ENCODE peak calls at places on chromosome 15, in six cellular contexts. One of them, this sample, is unnamed. For H3K4me1, the result is how much of the 10 kb centered on the place peaks cover.

GRCh38 chr15:72813345-72814004 is 29.9 kb upstream of the ADPGK start:
- DNase-seq in heart right ventricle: no peak
- DNase-seq in CD8-positive, alpha-beta T cell: no peak
- DNase-seq in foreskin keratinocyte: no peak
- DNase-seq in HCT116: no peak
- DNase-seq in tibial artery: no peak
- DNase-seq in this sample: no peak

GRCh38 chr15:100220058-100220728 is 121.6 kb downstream of the ADAMTS17 start:
- DNase-seq in heart right ventricle: no peak
- DNase-seq in CD8-positive, alpha-beta T cell: no peak
- DNase-seq in foreskin keratinocyte: no peak
- DNase-seq in HCT116: no peak
- DNase-seq in tibial artery: peak
- DNase-seq in this sample: no peak

GRCh38 chr15:78241017-78241416 is 6.7 kb upstream of the ACSBG1 start:
- DNase-seq in heart right ventricle: peak
- DNase-seq in CD8-positive, alpha-beta T cell: peak
- DNase-seq in foreskin keratinocyte: no peak
- DNase-seq in HCT116: peak
- DNase-seq in tibial artery: peak
- DNase-seq in this sample: peak

GRCh38 chr15:31383150-31383549 is 56.5 kb downstream of the KLF13 start:
- DNase-seq in heart right ventricle: no peak
- DNase-seq in CD8-positive, alpha-beta T cell: no peak
- DNase-seq in foreskin keratinocyte: no peak
- DNase-seq in HCT116: no peak
- DNase-seq in tibial artery: no peak
- DNase-seq in this sample: no peak

GRCh38 chr15:77335298-77335697 is 84.6 kb downstream of the PEAK1 start:
- DNase-seq in heart right ventricle: no peak
- DNase-seq in CD8-positive, alpha-beta T cell: no peak
- DNase-seq in foreskin keratinocyte: peak
- DNase-seq in HCT116: no peak
- DNase-seq in tibial artery: no peak
- DNase-seq in this sample: peak

GRCh38 chr15:83545803-83546534 is 98.8 kb downstream of the SH3GL3 start:
- DNase-seq in heart right ventricle: no peak
- DNase-seq in CD8-positive, alpha-beta T cell: no peak
- DNase-seq in foreskin keratinocyte: no peak
- DNase-seq in HCT116: no peak
- DNase-seq in tibial artery: no peak
- DNase-seq in this sample: no peak

GRCh38 chr15:92714457-92715401 is 59.2 kb upstream of the FAM174B start:
- DNase-seq in heart right ventricle: peak
- DNase-seq in CD8-positive, alpha-beta T cell: peak
- DNase-seq in foreskin keratinocyte: no peak
- DNase-seq in HCT116: peak
- DNase-seq in tibial artery: peak
- DNase-seq in this sample: peak

GRCh38 chr15:72502220-72502809 is 28.2 kb downstream of the ARIH1 start:
- DNase-seq in heart right ventricle: no peak
- DNase-seq in CD8-positive, alpha-beta T cell: no peak
- DNase-seq in foreskin keratinocyte: no peak
- DNase-seq in HCT116: no peak
- DNase-seq in tibial artery: no peak
- DNase-seq in this sample: no peak

GRCh38 chr15:51842265-51842664 is 12.8 kb downstream of the TMOD3 start:
- DNase-seq in heart right ventricle: no peak
- DNase-seq in CD8-positive, alpha-beta T cell: no peak
- DNase-seq in foreskin keratinocyte: no peak
- DNase-seq in HCT116: no peak
- DNase-seq in tibial artery: no peak
- DNase-seq in this sample: no peak

GRCh38 chr15:51842852-51843737 is 13.6 kb downstream of the TMOD3 start:
- DNase-seq in heart right ventricle: no peak
- DNase-seq in CD8-positive, alpha-beta T cell: no peak
- DNase-seq in foreskin keratinocyte: peak
- DNase-seq in HCT116: peak
- DNase-seq in tibial artery: no peak
- DNase-seq in this sample: no peak

GRCh38 chr15:51833782-51834181 is 4.3 kb downstream of the TMOD3 start:
- DNase-seq in heart right ventricle: no peak
- DNase-seq in CD8-positive, alpha-beta T cell: no peak
- DNase-seq in foreskin keratinocyte: no peak
- DNase-seq in HCT116: no peak
- DNase-seq in tibial artery: no peak
- DNase-seq in this sample: no peak

GRCh38 chr15:51841401-51842040 is 12.1 kb downstream of the TMOD3 start:
- DNase-seq in heart right ventricle: no peak
- DNase-seq in CD8-positive, alpha-beta T cell: no peak
- DNase-seq in foreskin keratinocyte: no peak
- DNase-seq in HCT116: no peak
- DNase-seq in tibial artery: no peak
- DNase-seq in this sample: no peak

GRCh38 chr15:51837784-51838183 is 8.3 kb downstream of the TMOD3 start:
- DNase-seq in heart right ventricle: no peak
- DNase-seq in CD8-positive, alpha-beta T cell: no peak
- DNase-seq in foreskin keratinocyte: no peak
- DNase-seq in HCT116: no peak
- DNase-seq in tibial artery: no peak
- DNase-seq in this sample: no peak
- H3K4me1 ChIP-seq in heart right ventricle: under half
- H3K4me1 ChIP-seq in CD8-positive, alpha-beta T cell: under half
- H3K4me1 ChIP-seq in foreskin keratinocyte: half or more
- H3K4me1 ChIP-seq in HCT116: half or more
- H3K4me1 ChIP-seq in tibial artery: under half
- H3K4me1 ChIP-seq in this sample: half or more

GRCh38 chr15:60004019-60004845 is at the start of gene FOXB1:
- DNase-seq in heart right ventricle: no peak
- DNase-seq in CD8-positive, alpha-beta T cell: peak
- DNase-seq in foreskin keratinocyte: no peak
- DNase-seq in HCT116: no peak
- DNase-seq in tibial artery: no peak
- DNase-seq in this sample: no peak
- TF ChIP-seq CTCF in heart right ventricle: peak
- TF ChIP-seq CTCF in CD8-positive, alpha-beta T cell: no peak
- TF ChIP-seq CTCF in foreskin keratinocyte: peak
- TF ChIP-seq CTCF in HCT116: no peak
- TF ChIP-seq CTCF in tibial artery: no peak
- TF ChIP-seq CTCF in this sample: no peak

DNA sequence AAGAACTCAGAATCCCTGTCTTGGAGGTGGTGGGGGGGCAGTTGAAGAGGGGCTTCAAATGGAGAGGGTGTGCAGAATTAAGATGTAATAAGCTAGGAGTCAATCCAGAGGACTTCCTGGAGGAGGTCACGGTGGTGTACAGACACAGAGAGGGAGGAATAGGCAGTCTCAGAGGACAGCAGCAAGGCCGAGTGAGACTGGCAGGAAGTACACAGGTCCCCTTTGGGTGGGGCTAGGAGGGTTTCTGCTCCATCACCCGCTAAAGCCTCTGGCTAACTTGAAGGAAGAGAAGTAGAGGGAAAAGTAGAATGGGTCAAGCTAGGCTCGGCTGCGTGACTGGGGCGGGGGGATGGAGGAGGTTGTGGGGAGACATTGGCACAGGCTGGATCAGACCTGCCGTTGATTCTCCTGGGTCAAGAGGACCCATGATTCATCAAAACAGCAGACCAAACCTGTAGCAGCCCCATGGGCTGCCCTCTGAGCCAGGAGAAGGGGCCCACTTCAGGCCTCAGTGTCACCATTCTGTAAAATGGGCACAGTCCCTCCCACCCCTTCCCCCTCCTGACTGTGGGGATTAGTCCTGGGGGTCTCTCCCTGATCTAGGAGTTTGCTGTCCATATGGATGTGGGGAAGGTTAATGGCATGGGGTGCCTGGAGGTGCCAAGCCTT is 16.9 kb downstream of the CSPG4 start:
- DNase-seq in heart right ventricle: no peak
- DNase-seq in CD8-positive, alpha-beta T cell: no peak
- DNase-seq in foreskin keratinocyte: peak
- DNase-seq in HCT116: no peak
- DNase-seq in tibial artery: no peak
- DNase-seq in this sample: no peak
- H3K4me1 ChIP-seq in heart right ventricle: under half
- H3K4me1 ChIP-seq in CD8-positive, alpha-beta T cell: under half
- H3K4me1 ChIP-seq in foreskin keratinocyte: under half
- H3K4me1 ChIP-seq in HCT116: under half
- H3K4me1 ChIP-seq in tibial artery: half or more
- H3K4me1 ChIP-seq in this sample: under half

DNA sequence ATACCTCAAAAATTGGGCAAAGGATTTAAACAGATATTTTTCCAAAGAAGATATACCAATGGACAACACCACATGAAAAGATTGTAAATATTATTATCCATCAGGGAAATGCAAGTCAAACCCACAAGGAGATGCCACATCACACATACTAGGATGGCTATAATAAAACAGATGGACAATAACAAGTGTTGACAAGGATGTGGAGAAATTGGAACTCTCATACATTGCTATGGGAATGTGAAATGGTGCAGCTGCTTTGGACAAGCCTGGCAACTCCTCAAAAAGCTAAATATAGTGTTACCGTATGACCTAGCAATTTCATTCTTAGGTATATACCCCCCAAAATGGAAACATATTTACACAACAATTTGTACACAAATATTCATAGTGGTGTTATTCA is 59.3 kb downstream of the PPCDC start:
- DNase-seq in heart right ventricle: no peak
- DNase-seq in CD8-positive, alpha-beta T cell: no peak
- DNase-seq in foreskin keratinocyte: no peak
- DNase-seq in HCT116: no peak
- DNase-seq in tibial artery: no peak
- DNase-seq in this sample: no peak
- TF ChIP-seq CTCF in heart right ventricle: no peak
- TF ChIP-seq CTCF in CD8-positive, alpha-beta T cell: no peak
- TF ChIP-seq CTCF in foreskin keratinocyte: no peak
- TF ChIP-seq CTCF in HCT116: no peak
- TF ChIP-seq CTCF in tibial artery: no peak
- TF ChIP-seq CTCF in this sample: no peak

GRCh38 chr15:74790080-74790916 is 8.4 kb downstream of the CSK start:
- DNase-seq in heart right ventricle: peak
- DNase-seq in CD8-positive, alpha-beta T cell: peak
- DNase-seq in foreskin keratinocyte: no peak
- DNase-seq in HCT116: no peak
- DNase-seq in tibial artery: peak
- DNase-seq in this sample: peak

GRCh38 chr15:74791007-74791406 is 9.1 kb downstream of the CSK start:
- DNase-seq in heart right ventricle: no peak
- DNase-seq in CD8-positive, alpha-beta T cell: no peak
- DNase-seq in foreskin keratinocyte: no peak
- DNase-seq in HCT116: no peak
- DNase-seq in tibial artery: no peak
- DNase-seq in this sample: no peak

GRCh38 chr15:74792227-74793016 is 10.5 kb downstream of the CSK start:
- DNase-seq in heart right ventricle: no peak
- DNase-seq in CD8-positive, alpha-beta T cell: peak
- DNase-seq in foreskin keratinocyte: no peak
- DNase-seq in HCT116: no peak
- DNase-seq in tibial artery: no peak
- DNase-seq in this sample: no peak

GRCh38 chr15:74793135-74794028 is 11.5 kb downstream of the CSK start:
- DNase-seq in heart right ventricle: no peak
- DNase-seq in CD8-positive, alpha-beta T cell: peak
- DNase-seq in foreskin keratinocyte: no peak
- DNase-seq in HCT116: no peak
- DNase-seq in tibial artery: no peak
- DNase-seq in this sample: no peak

DNA sequence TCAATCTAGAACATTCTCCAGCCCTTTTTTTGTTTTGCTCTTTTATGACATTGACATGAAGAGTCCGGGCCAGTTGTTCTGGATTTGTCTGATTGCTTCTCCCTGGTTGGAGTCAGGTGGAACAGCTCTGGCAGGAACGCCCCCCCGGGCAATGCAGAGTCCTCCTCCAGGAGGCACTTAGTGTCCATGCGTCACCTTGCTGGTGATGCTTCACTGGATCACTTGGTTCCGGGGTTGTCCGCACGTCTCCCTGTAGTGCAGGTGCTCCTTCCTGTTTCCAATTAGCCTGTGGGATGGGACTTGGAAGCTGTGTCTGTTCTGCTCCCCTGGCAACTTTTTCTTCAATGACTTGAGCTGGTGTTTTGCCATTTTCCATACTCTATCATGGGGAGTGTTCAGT is 9.8 kb downstream of the CSK start:
- DNase-seq in heart right ventricle: no peak
- DNase-seq in CD8-positive, alpha-beta T cell: no peak
- DNase-seq in foreskin keratinocyte: no peak
- DNase-seq in HCT116: no peak
- DNase-seq in tibial artery: no peak
- DNase-seq in this sample: no peak
- H3K4me1 ChIP-seq in heart right ventricle: half or more
- H3K4me1 ChIP-seq in CD8-positive, alpha-beta T cell: half or more
- H3K4me1 ChIP-seq in foreskin keratinocyte: under half
- H3K4me1 ChIP-seq in HCT116: under half
- H3K4me1 ChIP-seq in tibial artery: under half
- H3K4me1 ChIP-seq in this sample: half or more

DNA sequence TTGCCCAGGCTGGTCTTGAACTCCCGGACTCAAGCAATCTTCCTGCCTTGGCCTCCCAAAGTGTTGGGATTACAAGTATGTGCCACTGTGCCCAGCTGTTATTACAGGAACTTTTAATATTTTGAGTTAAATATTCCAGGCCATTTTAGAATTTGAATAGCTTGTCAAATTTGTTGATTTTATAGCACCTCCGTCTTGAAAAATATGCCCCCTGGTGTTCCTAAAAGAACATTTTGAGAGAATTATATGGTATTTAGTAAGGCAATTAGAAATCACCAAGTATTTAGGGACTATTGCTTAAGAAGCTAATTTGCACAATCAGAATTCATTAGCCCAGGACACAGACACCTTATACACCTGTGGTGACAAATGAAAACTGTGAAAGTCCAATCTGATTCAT is 23.7 kb downstream of the PDE8A start:
- DNase-seq in heart right ventricle: no peak
- DNase-seq in CD8-positive, alpha-beta T cell: no peak
- DNase-seq in foreskin keratinocyte: no peak
- DNase-seq in HCT116: no peak
- DNase-seq in tibial artery: no peak
- DNase-seq in this sample: no peak
- TF ChIP-seq CTCF in heart right ventricle: no peak
- TF ChIP-seq CTCF in CD8-positive, alpha-beta T cell: no peak
- TF ChIP-seq CTCF in foreskin keratinocyte: peak
- TF ChIP-seq CTCF in HCT116: peak
- TF ChIP-seq CTCF in tibial artery: no peak
- TF ChIP-seq CTCF in this sample: no peak